ENCODE peak calls at places on chromosomes 3 and 15, in six cellular contexts. One of them, this sample, is unnamed.

GRCh38 chr3:153273767-153274443 is 111.9 kb downstream of the RAP2B start:
- DNase-seq in HCT116: no peak
- DNase-seq in cardiac muscle cell: peak; percentile 58
- DNase-seq in GM12892: no peak
- DNase-seq in glutamatergic neuron: no peak
- DNase-seq in left cardiac atrium: no peak
- DNase-seq in this sample: no peak

GRCh38 chr3:139797724-139798343 is 120.1 kb upstream of the NMNAT3 start:
- DNase-seq in HCT116: no peak
- DNase-seq in left cardiac atrium: peak; percentile 37
- DNase-seq in cardiac muscle cell: peak; percentile 43
- DNase-seq in glutamatergic neuron: no peak
- DNase-seq in GM12892: no peak
- DNase-seq in this sample: no peak

GRCh38 chr15:68223171-68223570 is 6.4 kb downstream of the CLN6 start:
- DNase-seq in GM12892: no peak
- DNase-seq in glutamatergic neuron: no peak
- DNase-seq in left cardiac atrium: peak; percentile 2
- DNase-seq in HCT116: no peak
- DNase-seq in cardiac muscle cell: no peak
- DNase-seq in this sample: no peak

GRCh38 chr3:97838393-97838792 is 16.6 kb downstream of the CRYBG3 start:
- DNase-seq in GM12892: no peak
- DNase-seq in cardiac muscle cell: no peak
- DNase-seq in left cardiac atrium: no peak
- DNase-seq in HCT116: no peak
- DNase-seq in glutamatergic neuron: no peak
- DNase-seq in this sample: no peak

GRCh38 chr3:89314454-89314853 is 207.0 kb downstream of the EPHA3 start:
- DNase-seq in cardiac muscle cell: peak; percentile 59
- DNase-seq in GM12892: no peak
- DNase-seq in HCT116: no peak
- DNase-seq in left cardiac atrium: no peak
- DNase-seq in glutamatergic neuron: peak; percentile 28
- DNase-seq in this sample: peak; percentile 77

GRCh38 chr15:41254560-41254959 is 23.5 kb downstream of the CHP1 start:
- DNase-seq in glutamatergic neuron: no peak
- DNase-seq in HCT116: no peak
- DNase-seq in GM12892: no peak
- DNase-seq in left cardiac atrium: no peak
- DNase-seq in cardiac muscle cell: no peak
- DNase-seq in this sample: no peak

GRCh38 chr3:69011331-69011730 is 2.2 kb downstream of the EOGT start:
- DNase-seq in left cardiac atrium: no peak
- DNase-seq in cardiac muscle cell: no peak
- DNase-seq in glutamatergic neuron: no peak
- DNase-seq in HCT116: no peak
- DNase-seq in GM12892: no peak
- DNase-seq in this sample: no peak

GRCh38 chr3:56196700-56197099 is 271.6 kb downstream of the ERC2 start:
- DNase-seq in HCT116: no peak
- DNase-seq in left cardiac atrium: no peak
- DNase-seq in glutamatergic neuron: no peak
- DNase-seq in GM12892: no peak
- DNase-seq in cardiac muscle cell: peak; percentile 2
- DNase-seq in this sample: no peak

GRCh38 chr3:187430576-187430975 is 62.4 kb downstream of the RTP4 start:
- DNase-seq in cardiac muscle cell: no peak
- DNase-seq in HCT116: no peak
- DNase-seq in GM12892: no peak
- DNase-seq in glutamatergic neuron: no peak
- DNase-seq in left cardiac atrium: no peak
- DNase-seq in this sample: no peak

GRCh38 chr3:137568880-137569279 is 195.2 kb upstream of the SOX14 start:
- DNase-seq in GM12892: no peak
- DNase-seq in cardiac muscle cell: no peak
- DNase-seq in glutamatergic neuron: no peak
- DNase-seq in left cardiac atrium: no peak
- DNase-seq in HCT116: no peak
- DNase-seq in this sample: no peak

GRCh38 chr3:101928890-101929289 is 79.6 kb downstream of the NFKBIZ start:
- DNase-seq in cardiac muscle cell: peak; percentile 33
- DNase-seq in GM12892: no peak
- DNase-seq in glutamatergic neuron: no peak
- DNase-seq in left cardiac atrium: no peak
- DNase-seq in HCT116: no peak
- DNase-seq in this sample: no peak

GRCh38 chr15:80636675-80637074 is 58.4 kb upstream of the ABHD17C start:
- DNase-seq in HCT116: no peak
- DNase-seq in glutamatergic neuron: no peak
- DNase-seq in GM12892: no peak
- DNase-seq in cardiac muscle cell: no peak
- DNase-seq in left cardiac atrium: no peak
- DNase-seq in this sample: no peak